ENCODE peak calls at places on chromosome 21, in ten cellular contexts. M is A172; B is CD8-positive, alpha-beta memory T cell; S is stimulated activated CD4-positive, alpha-beta T cell treated with anti-CD3 and anti-CD28 coated beads, Interleukin-15, amount 100 ng/mL, for 24 hours; P is activated T-helper 1 cell treated with Interleukin-2 at 50 U/mL for 16 hours; R is HT1080; C is right cardiac atrium; E is NCI-H1105; T is EL; A is activated naive CD8-positive, alpha-beta T cell treated with anti-CD3 and anti-CD28 coated beads, Interleukin-2, amount 50 U/mL, for 24 hours. W is an unnamed sample.

GRCh38 chr21:32516729-32517649 is 68.3 kb downstream of the TCP10L start:
- DNase-seq in M (peak), B (no peak), S (no peak), P (no peak), R (peak), C (no peak), E (no peak), T (peak), A (no peak), W (no peak)

GRCh38 chr21:43211085-43212071 is 42.6 kb downstream of the CRYAA start:
- DNase-seq in M (no peak), B (no peak), S (no peak), P (no peak), R (no peak), C (peak), E (peak), T (no peak), A (no peak), W (no peak)

GRCh38 chr21:37670883-37671282 is 245.4 kb downstream of the KCNJ6 start:
- DNase-seq in M (peak), B (no peak), S (no peak), P (no peak), R (peak), C (no peak), E (no peak), T (peak), A (no peak), W (no peak)

GRCh38 chr21:31509108-31510017 is 150.1 kb upstream of the SOD1 start:
- DNase-seq in M (peak), B (peak), S (peak), P (peak), R (peak), C (no peak), E (no peak), T (peak), A (peak), W (no peak)

GRCh38 chr21:23949493-23949892 is 1657.8 kb downstream of the MRPL39 start:
- DNase-seq in M (no peak), B (no peak), S (no peak), P (no peak), R (no peak), C (no peak), E (no peak), T (no peak), A (no peak), W (no peak)

GRCh38 chr21:17711896-17712295 is 99.2 kb upstream of the BTG3 start:
- DNase-seq in M (no peak), B (no peak), S (no peak), P (no peak), R (no peak), C (no peak), E (no peak), T (no peak), A (no peak), W (no peak)

GRCh38 chr21:15152591-15152990 is 87.8 kb upstream of the NRIP1 start:
- DNase-seq in M (no peak), B (no peak), S (no peak), P (no peak), R (no peak), C (no peak), E (no peak), T (no peak), A (no peak), W (no peak)

GRCh38 chr21:37645848-37646247 is 270.4 kb downstream of the KCNJ6 start:
- DNase-seq in M (no peak), B (no peak), S (no peak), P (no peak), R (no peak), C (no peak), E (no peak), T (peak), A (no peak), W (no peak)

GRCh38 chr21:26506951-26507350 is 66.1 kb downstream of the CYYR1 start:
- DNase-seq in M (peak), B (no peak), S (no peak), P (no peak), R (peak), C (no peak), E (no peak), T (peak), A (no peak), W (no peak)

GRCh38 chr21:42554251-42554937 is 40.7 kb downstream of the SLC37A1 start:
- DNase-seq in M (no peak), B (no peak), S (no peak), P (no peak), R (no peak), C (no peak), E (no peak), T (no peak), A (no peak), W (no peak)

GRCh38 chr21:23968722-23969647 is 1638.3 kb downstream of the MRPL39 start:
- DNase-seq in M (peak), B (peak), S (peak), P (peak), R (peak), C (no peak), E (peak), T (no peak), A (peak), W (peak)

GRCh38 chr21:33028271-33028670 is 2.5 kb downstream of the OLIG2 start:
- DNase-seq in M (no peak), B (no peak), S (peak), P (no peak), R (no peak), C (no peak), E (no peak), T (no peak), A (no peak), W (no peak)

GRCh38 chr21:21200103-21200938 is 202.1 kb downstream of the NCAM2 start:
- DNase-seq in M (peak), B (no peak), S (peak), P (no peak), R (peak), C (peak), E (no peak), T (peak), A (peak), W (peak)

GRCh38 chr21:29342394-29342957 is 43.8 kb downstream of the BACH1 start:
- DNase-seq in M (peak), B (no peak), S (peak), P (no peak), R (peak), C (peak), E (no peak), T (peak), A (peak), W (no peak)

GRCh38 chr21:46046471-46046870 is 51.4 kb upstream of the COL6A2 start:
- DNase-seq in M (no peak), B (no peak), S (no peak), P (no peak), R (no peak), C (no peak), E (no peak), T (no peak), A (peak), W (no peak)

GRCh38 chr21:45322960-45323461 is 35.3 kb upstream of the POFUT2 start:
- DNase-seq in M (peak), B (peak), S (no peak), P (no peak), R (no peak), C (peak), E (no peak), T (peak), A (no peak), W (no peak)

GRCh38 chr21:45533731-45534571 is 8.3 kb downstream of the SLC19A1 start:
- DNase-seq in M (no peak), B (peak), S (peak), P (no peak), R (no peak), C (peak), E (no peak), T (no peak), A (no peak), W (no peak)

GRCh38 chr21:36747815-36748381 is 49.0 kb downstream of the SIM2 start:
- DNase-seq in M (no peak), B (no peak), S (peak), P (no peak), R (no peak), C (peak), E (peak), T (peak), A (peak), W (no peak)

GRCh38 chr21:38913120-38913975 is 107.6 kb downstream of the ETS2 start:
- DNase-seq in M (no peak), B (no peak), S (peak), P (no peak), R (no peak), C (peak), E (no peak), T (peak), A (peak), W (no peak)

GRCh38 chr21:45937721-45938452 is 43.7 kb upstream of the COL6A1 start:
- DNase-seq in M (no peak), B (no peak), S (no peak), P (no peak), R (no peak), C (peak), E (no peak), T (no peak), A (no peak), W (no peak)

GRCh38 chr21:35189077-35189863 is 140.2 kb upstream of the RUNX1 start:
- DNase-seq in M (peak), B (no peak), S (no peak), P (no peak), R (no peak), C (no peak), E (no peak), T (peak), A (no peak), W (no peak)

GRCh38 chr21:29217818-29218252 is 80.9 kb upstream of the BACH1 start:
- DNase-seq in M (peak), B (no peak), S (no peak), P (no peak), R (peak), C (no peak), E (no peak), T (peak), A (no peak), W (no peak)

GRCh38 chr21:10521091-10521598 is at the start of gene TPTE:
- DNase-seq in M (no peak), B (no peak), S (peak), P (no peak), R (no peak), C (peak), E (peak), T (no peak), A (no peak), W (no peak)

GRCh38 chr21:17598437-17598836 is 14.3 kb downstream of the BTG3 start:
- DNase-seq in M (no peak), B (no peak), S (no peak), P (no peak), R (no peak), C (no peak), E (no peak), T (no peak), A (no peak), W (no peak)

GRCh38 chr21:43801006-43801783 is 11.8 kb downstream of the RRP1 start:
- DNase-seq in M (no peak), B (no peak), S (no peak), P (no peak), R (no peak), C (peak), E (no peak), T (no peak), A (no peak), W (no peak)

GRCh38 chr21:44912158-44912473 is 8.6 kb downstream of the ITGB2 start:
- DNase-seq in M (no peak), B (no peak), S (no peak), P (no peak), R (no peak), C (peak), E (no peak), T (no peak), A (no peak), W (no peak)

GRCh38 chr21:17003221-17003620 is 509.6 kb upstream of the CXADR start:
- DNase-seq in M (peak), B (no peak), S (no peak), P (no peak), R (no peak), C (no peak), E (no peak), T (peak), A (no peak), W (no peak)

GRCh38 chr21:36799869-36800268 is 101.0 kb downstream of the SIM2 start:
- DNase-seq in M (no peak), B (no peak), S (no peak), P (no peak), R (no peak), C (no peak), E (no peak), T (no peak), A (no peak), W (no peak)

GRCh38 chr21:43332461-43332860 is 94.5 kb downstream of the SIK1 start:
- DNase-seq in M (no peak), B (no peak), S (no peak), P (no peak), R (no peak), C (no peak), E (no peak), T (no peak), A (no peak), W (no peak)

GRCh38 chr21:42081138-42081537 is 10.0 kb downstream of the UMODL1 start:
- DNase-seq in M (no peak), B (no peak), S (no peak), P (no peak), R (no peak), C (peak), E (no peak), T (no peak), A (no peak), W (no peak)

GRCh38 chr21:36059823-36060158 is 535 bp downstream of the SETD4 start:
- DNase-seq in M (no peak), B (no peak), S (peak), P (no peak), R (no peak), C (peak), E (peak), T (no peak), A (no peak), W (no peak)

GRCh38 chr21:44258056-44258725 is 3.5 kb downstream of the DNMT3L start:
- DNase-seq in M (no peak), B (no peak), S (no peak), P (no peak), R (no peak), C (peak), E (no peak), T (no peak), A (no peak), W (no peak)

GRCh38 chr21:35014302-35015044 is 34.6 kb downstream of the RUNX1 start:
- DNase-seq in M (no peak), B (no peak), S (no peak), P (no peak), R (no peak), C (no peak), E (no peak), T (no peak), A (no peak), W (no peak)

GRCh38 chr21:14685568-14685967 is 139.5 kb upstream of the SAMSN1 start:
- DNase-seq in M (no peak), B (no peak), S (no peak), P (no peak), R (no peak), C (no peak), E (no peak), T (no peak), A (no peak), W (no peak)

GRCh38 chr21:45277101-45278045 is 10.3 kb downstream of the POFUT2 start:
- DNase-seq in M (no peak), B (no peak), S (no peak), P (no peak), R (no peak), C (peak), E (no peak), T (no peak), A (no peak), W (no peak)

W was measured in NK-92 treated with Interleukin-12 subunit alpha and Interleukin-12 subunit beta, amount 100 ng/mL, for 24 hours.